ENCODE peak calls at places on chromosomes 2 and 18, in ten cellular contexts. One of them, this sample, is unnamed.

GRCh38 chr18:75031717-75032317 is 177.1 kb downstream of the PTGR3 start:
- DNase-seq in fibroblast of villous mesenchyme: peak
- DNase-seq in mammary epithelial cell: no peak
- DNase-seq in upper lobe of right lung: no peak
- DNase-seq in heart left ventricle: no peak
- DNase-seq in foreskin fibroblast: no peak
- DNase-seq in left ventricle myocardium inferior: no peak
- DNase-seq in H1: no peak
- DNase-seq in AG04449: no peak
- DNase-seq in heart right ventricle: no peak
- DNase-seq in this sample: peak

GRCh38 chr2:170361359-170361936 is 183.5 kb downstream of the MYO3B start:
- DNase-seq in fibroblast of villous mesenchyme: peak
- DNase-seq in mammary epithelial cell: peak
- DNase-seq in upper lobe of right lung: no peak
- DNase-seq in heart left ventricle: peak
- DNase-seq in foreskin fibroblast: peak
- DNase-seq in left ventricle myocardium inferior: no peak
- DNase-seq in H1: peak
- DNase-seq in AG04449: no peak
- DNase-seq in heart right ventricle: peak
- DNase-seq in this sample: peak

GRCh38 chr2:45256173-45256866 is 247.1 kb upstream of the SIX2 start:
- DNase-seq in fibroblast of villous mesenchyme: no peak
- DNase-seq in mammary epithelial cell: no peak
- DNase-seq in upper lobe of right lung: no peak
- DNase-seq in heart left ventricle: no peak
- DNase-seq in foreskin fibroblast: no peak
- DNase-seq in left ventricle myocardium inferior: no peak
- DNase-seq in H1: no peak
- DNase-seq in AG04449: no peak
- DNase-seq in heart right ventricle: no peak
- DNase-seq in this sample: peak

GRCh38 chr2:208006833-208007232 is 18.5 kb downstream of the PLEKHM3 start:
- DNase-seq in fibroblast of villous mesenchyme: peak
- DNase-seq in mammary epithelial cell: peak
- DNase-seq in upper lobe of right lung: no peak
- DNase-seq in heart left ventricle: no peak
- DNase-seq in foreskin fibroblast: no peak
- DNase-seq in left ventricle myocardium inferior: no peak
- DNase-seq in H1: no peak
- DNase-seq in AG04449: no peak
- DNase-seq in heart right ventricle: no peak
- DNase-seq in this sample: peak

GRCh38 chr2:185291035-185291647 is 447.5 kb upstream of the FSIP2 start:
- DNase-seq in fibroblast of villous mesenchyme: peak
- DNase-seq in mammary epithelial cell: peak
- DNase-seq in upper lobe of right lung: peak
- DNase-seq in heart left ventricle: peak
- DNase-seq in foreskin fibroblast: no peak
- DNase-seq in left ventricle myocardium inferior: no peak
- DNase-seq in H1: peak
- DNase-seq in AG04449: peak
- DNase-seq in heart right ventricle: no peak
- DNase-seq in this sample: peak

GRCh38 chr2:118940008-118940407 is 2.0 kb upstream of the MARCO start:
- DNase-seq in fibroblast of villous mesenchyme: no peak
- DNase-seq in mammary epithelial cell: no peak
- DNase-seq in upper lobe of right lung: no peak
- DNase-seq in heart left ventricle: no peak
- DNase-seq in foreskin fibroblast: no peak
- DNase-seq in left ventricle myocardium inferior: no peak
- DNase-seq in H1: no peak
- DNase-seq in AG04449: no peak
- DNase-seq in heart right ventricle: no peak
- DNase-seq in this sample: no peak

GRCh38 chr18:63316612-63317555 is 2.7 kb downstream of the BCL2 start:
- DNase-seq in fibroblast of villous mesenchyme: no peak
- DNase-seq in mammary epithelial cell: no peak
- DNase-seq in upper lobe of right lung: no peak
- DNase-seq in heart left ventricle: no peak
- DNase-seq in foreskin fibroblast: no peak
- DNase-seq in left ventricle myocardium inferior: no peak
- DNase-seq in H1: no peak
- DNase-seq in AG04449: no peak
- DNase-seq in heart right ventricle: no peak
- DNase-seq in this sample: no peak

GRCh38 chr2:217325810-217326209 is 465.9 kb upstream of the TNP1 start:
- DNase-seq in fibroblast of villous mesenchyme: no peak
- DNase-seq in mammary epithelial cell: peak
- DNase-seq in upper lobe of right lung: no peak
- DNase-seq in heart left ventricle: no peak
- DNase-seq in foreskin fibroblast: no peak
- DNase-seq in left ventricle myocardium inferior: no peak
- DNase-seq in H1: no peak
- DNase-seq in AG04449: no peak
- DNase-seq in heart right ventricle: no peak
- DNase-seq in this sample: no peak

GRCh38 chr18:45284174-45284573 is 331.1 kb upstream of the SLC14A2 start:
- DNase-seq in fibroblast of villous mesenchyme: no peak
- DNase-seq in mammary epithelial cell: no peak
- DNase-seq in upper lobe of right lung: no peak
- DNase-seq in heart left ventricle: no peak
- DNase-seq in foreskin fibroblast: no peak
- DNase-seq in left ventricle myocardium inferior: no peak
- DNase-seq in H1: no peak
- DNase-seq in AG04449: no peak
- DNase-seq in heart right ventricle: no peak
- DNase-seq in this sample: no peak

GRCh38 chr18:154151-154550 is 4.2 kb upstream of the USP14 start:
- DNase-seq in fibroblast of villous mesenchyme: peak
- DNase-seq in mammary epithelial cell: no peak
- DNase-seq in upper lobe of right lung: no peak
- DNase-seq in heart left ventricle: peak
- DNase-seq in foreskin fibroblast: peak
- DNase-seq in left ventricle myocardium inferior: no peak
- DNase-seq in H1: no peak
- DNase-seq in AG04449: no peak
- DNase-seq in heart right ventricle: no peak
- DNase-seq in this sample: peak

GRCh38 chr2:149331023-149331400 is 625 bp downstream of the LYPD6 start:
- DNase-seq in fibroblast of villous mesenchyme: no peak
- DNase-seq in mammary epithelial cell: no peak
- DNase-seq in upper lobe of right lung: no peak
- DNase-seq in heart left ventricle: no peak
- DNase-seq in foreskin fibroblast: no peak
- DNase-seq in left ventricle myocardium inferior: no peak
- DNase-seq in H1: no peak
- DNase-seq in AG04449: no peak
- DNase-seq in heart right ventricle: no peak
- DNase-seq in this sample: no peak

GRCh38 chr2:25331686-25332365 is 9.9 kb downstream of the DNMT3A start:
- DNase-seq in fibroblast of villous mesenchyme: no peak
- DNase-seq in mammary epithelial cell: peak
- DNase-seq in upper lobe of right lung: no peak
- DNase-seq in heart left ventricle: peak
- DNase-seq in foreskin fibroblast: no peak
- DNase-seq in left ventricle myocardium inferior: peak
- DNase-seq in H1: no peak
- DNase-seq in AG04449: no peak
- DNase-seq in heart right ventricle: no peak
- DNase-seq in this sample: no peak

GRCh38 chr2:23008951-23009350 is 376.0 kb upstream of the KLHL29 start:
- DNase-seq in fibroblast of villous mesenchyme: no peak
- DNase-seq in mammary epithelial cell: no peak
- DNase-seq in upper lobe of right lung: no peak
- DNase-seq in heart left ventricle: no peak
- DNase-seq in foreskin fibroblast: no peak
- DNase-seq in left ventricle myocardium inferior: no peak
- DNase-seq in H1: no peak
- DNase-seq in AG04449: no peak
- DNase-seq in heart right ventricle: no peak
- DNase-seq in this sample: no peak

DNA sequence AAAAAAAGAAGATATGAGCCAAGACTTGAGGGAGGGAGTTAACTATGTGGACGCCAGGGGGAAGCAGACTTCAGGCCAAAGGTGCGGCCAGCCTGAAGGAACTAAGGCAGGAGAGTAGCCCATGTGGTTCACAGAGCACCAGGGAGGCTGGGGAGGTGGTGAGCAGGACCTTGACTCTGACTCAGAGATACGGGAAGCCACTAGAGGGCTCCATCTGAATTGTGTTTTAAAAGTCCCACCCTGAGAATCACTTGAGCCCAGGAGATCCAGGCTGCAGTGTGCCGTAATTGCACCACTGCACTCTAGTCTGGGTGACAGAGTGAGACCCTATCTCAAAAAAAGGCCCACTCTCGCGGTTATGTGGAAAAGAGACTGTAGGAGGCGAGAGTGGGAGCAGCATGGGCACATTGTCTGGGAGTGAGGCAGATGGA is 12.3 kb downstream of the CEP192 start:
- DNase-seq in fibroblast of villous mesenchyme: peak
- DNase-seq in mammary epithelial cell: peak
- DNase-seq in upper lobe of right lung: no peak
- DNase-seq in heart left ventricle: peak
- DNase-seq in foreskin fibroblast: peak
- DNase-seq in left ventricle myocardium inferior: no peak
- DNase-seq in H1: peak
- DNase-seq in AG04449: no peak
- DNase-seq in heart right ventricle: peak
- DNase-seq in this sample: peak
- TF ChIP-seq CTCF in fibroblast of villous mesenchyme: peak
- TF ChIP-seq CTCF in mammary epithelial cell: peak
- TF ChIP-seq CTCF in upper lobe of right lung: peak
- TF ChIP-seq CTCF in heart left ventricle: peak
- TF ChIP-seq CTCF in foreskin fibroblast: peak
- TF ChIP-seq CTCF in left ventricle myocardium inferior: peak
- TF ChIP-seq CTCF in H1: peak
- TF ChIP-seq CTCF in AG04449: peak
- TF ChIP-seq CTCF in heart right ventricle: peak
- TF ChIP-seq CTCF in this sample: peak

DNA sequence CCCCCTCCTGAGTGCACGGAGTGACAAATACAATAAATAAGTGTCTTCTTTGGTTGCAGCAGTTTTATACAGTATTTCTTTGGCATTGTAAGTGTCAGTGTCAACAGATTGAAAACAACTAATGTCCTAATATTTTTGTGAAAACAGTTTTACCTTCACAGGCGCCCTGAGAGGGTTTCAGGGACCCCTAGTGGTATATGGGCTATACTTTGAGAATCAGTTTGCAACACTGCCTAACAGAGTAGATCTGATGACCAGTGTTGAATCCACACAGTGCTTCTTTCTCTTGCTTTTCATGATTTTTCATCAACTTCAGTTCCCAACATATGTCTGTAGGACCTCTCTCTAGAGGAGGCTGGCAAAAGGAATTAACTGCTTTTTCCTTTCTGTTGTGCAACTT is 162.2 kb downstream of the PRPF40A start:
- DNase-seq in fibroblast of villous mesenchyme: no peak
- DNase-seq in mammary epithelial cell: no peak
- DNase-seq in upper lobe of right lung: no peak
- DNase-seq in heart left ventricle: no peak
- DNase-seq in foreskin fibroblast: no peak
- DNase-seq in left ventricle myocardium inferior: no peak
- DNase-seq in H1: no peak
- DNase-seq in AG04449: no peak
- DNase-seq in heart right ventricle: no peak
- DNase-seq in this sample: no peak
- H3K4me3 ChIP-seq in fibroblast of villous mesenchyme: no peak
- H3K4me3 ChIP-seq in mammary epithelial cell: no peak
- H3K4me3 ChIP-seq in upper lobe of right lung: no peak
- H3K4me3 ChIP-seq in heart left ventricle: no peak
- H3K4me3 ChIP-seq in foreskin fibroblast: no peak
- H3K4me3 ChIP-seq in left ventricle myocardium inferior: no peak
- H3K4me3 ChIP-seq in H1: no peak
- H3K4me3 ChIP-seq in AG04449: no peak
- H3K4me3 ChIP-seq in heart right ventricle: no peak
- H3K4me3 ChIP-seq in this sample: no peak

DNA sequence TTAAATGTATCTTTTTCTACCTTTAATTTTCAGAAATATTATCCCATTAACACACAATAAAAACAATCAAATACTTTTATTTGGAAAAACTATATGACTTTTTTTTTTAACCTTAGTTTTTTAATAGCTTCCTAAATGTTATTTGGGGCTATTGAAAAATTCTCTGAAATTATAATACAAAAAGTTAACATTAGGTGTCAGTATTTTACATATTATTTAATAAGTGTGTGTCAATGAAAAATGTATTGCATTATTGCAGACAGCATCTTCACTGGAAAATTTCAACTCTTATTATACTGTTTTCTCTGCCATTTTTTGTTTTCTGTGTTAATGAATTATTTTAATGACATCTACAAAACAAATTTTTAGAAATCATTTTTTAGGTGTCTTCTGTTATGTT is 51.1 kb upstream of the ARHGAP15 start:
- DNase-seq in fibroblast of villous mesenchyme: no peak
- DNase-seq in mammary epithelial cell: no peak
- DNase-seq in upper lobe of right lung: no peak
- DNase-seq in heart left ventricle: no peak
- DNase-seq in foreskin fibroblast: no peak
- DNase-seq in left ventricle myocardium inferior: no peak
- DNase-seq in H1: no peak
- DNase-seq in AG04449: no peak
- DNase-seq in heart right ventricle: no peak
- DNase-seq in this sample: no peak
- TF ChIP-seq CTCF in fibroblast of villous mesenchyme: no peak
- TF ChIP-seq CTCF in mammary epithelial cell: no peak
- TF ChIP-seq CTCF in upper lobe of right lung: no peak
- TF ChIP-seq CTCF in heart left ventricle: no peak
- TF ChIP-seq CTCF in foreskin fibroblast: no peak
- TF ChIP-seq CTCF in left ventricle myocardium inferior: no peak
- TF ChIP-seq CTCF in H1: no peak
- TF ChIP-seq CTCF in AG04449: no peak
- TF ChIP-seq CTCF in heart right ventricle: no peak
- TF ChIP-seq CTCF in this sample: no peak

DNA sequence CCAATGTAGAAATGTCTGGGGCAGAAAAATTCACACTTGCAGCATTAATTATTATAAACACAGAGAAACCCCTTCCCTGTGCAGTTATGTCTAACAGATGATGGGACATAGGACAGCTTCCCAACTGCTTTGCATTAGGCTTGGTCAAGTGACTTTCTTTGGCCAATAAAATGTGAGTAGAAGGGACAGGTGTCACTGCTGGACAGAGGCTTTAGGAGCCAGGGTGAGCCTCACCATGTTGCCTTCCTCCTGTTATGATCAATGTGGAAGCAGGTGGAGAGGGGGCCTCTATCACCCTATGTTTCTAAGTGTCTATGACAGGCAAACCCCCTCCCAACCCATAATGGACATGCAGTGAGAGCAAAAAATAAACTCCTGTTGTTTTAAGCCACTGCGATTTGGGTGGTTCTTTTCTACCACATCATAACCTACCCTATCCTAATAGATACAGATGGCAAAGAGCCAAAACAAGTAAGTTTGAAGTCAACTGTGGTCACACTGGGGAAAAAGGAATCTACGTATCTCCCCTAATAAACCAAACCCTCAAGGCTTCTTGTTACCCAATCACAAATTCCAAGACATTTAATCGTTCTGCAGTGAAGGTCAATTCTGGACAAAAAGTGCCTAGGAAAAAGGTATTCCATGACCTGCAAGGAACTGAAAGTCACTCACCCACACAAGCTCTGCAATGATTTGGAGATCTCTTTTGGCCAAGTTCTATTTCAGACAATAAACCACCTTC is 28.6 kb upstream of the POU3F3 start:
- DNase-seq in fibroblast of villous mesenchyme: no peak
- DNase-seq in mammary epithelial cell: no peak
- DNase-seq in upper lobe of right lung: no peak
- DNase-seq in heart left ventricle: no peak
- DNase-seq in foreskin fibroblast: no peak
- DNase-seq in left ventricle myocardium inferior: no peak
- DNase-seq in H1: no peak
- DNase-seq in AG04449: no peak
- DNase-seq in heart right ventricle: no peak
- DNase-seq in this sample: no peak
- H3K4me3 ChIP-seq in fibroblast of villous mesenchyme: no peak
- H3K4me3 ChIP-seq in mammary epithelial cell: no peak
- H3K4me3 ChIP-seq in upper lobe of right lung: no peak
- H3K4me3 ChIP-seq in heart left ventricle: no peak
- H3K4me3 ChIP-seq in foreskin fibroblast: no peak
- H3K4me3 ChIP-seq in left ventricle myocardium inferior: no peak
- H3K4me3 ChIP-seq in H1: no peak
- H3K4me3 ChIP-seq in AG04449: no peak
- H3K4me3 ChIP-seq in heart right ventricle: no peak
- H3K4me3 ChIP-seq in this sample: no peak